ENCODE peak calls at places on chromosomes 6 and 20, in seven cellular contexts. Q is breast epithelium, M is A549, D is tibial nerve, J is transverse colon, G is sigmoid colon, C is body of pancreas. N is an unnamed sample.

GRCh38 chr6:11692451-11693376 is 85.9 kb downstream of the ADTRP start:
- DNase-seq in M (no peak), C (no peak), J (no peak), Q (no peak), G (no peak), D (no peak), N (no peak)

GRCh38 chr6:10205892-10206291 is 209.0 kb downstream of the TFAP2A start:
- DNase-seq in G (no peak), D (no peak), Q (no peak), M (no peak), J (no peak), C (no peak), N (no peak)

GRCh38 chr6:17673543-17674254 is 33.0 kb downstream of the NUP153 start:
- DNase-seq in C (no peak), Q (no peak), J (no peak), D (no peak), M (no peak), G (no peak), N (no peak)

GRCh38 chr6:42125231-42125630 is 17.2 kb downstream of the C6orf132 start:
- DNase-seq in Q (no peak), C (no peak), J (no peak), G (no peak), M (no peak), D (no peak), N (no peak)

GRCh38 chr6:138597336-138597735 is 98.0 kb upstream of the NHSL1 start:
- DNase-seq in J (no peak), D (no peak), Q (no peak), C (no peak), G (no peak), M (no peak), N (no peak)

GRCh38 chr6:43687437-43688347 is at the start of gene MRPS18A:
- DNase-seq in C (peak), J (peak), M (peak), D (peak), Q (peak), G (peak), N (peak)

GRCh38 chr20:31551581-31552081 is 37.4 kb downstream of the HM13 start:
- DNase-seq in Q (no peak), D (no peak), C (no peak), G (no peak), M (no peak), J (no peak), N (no peak)

GRCh38 chr20:11989018-11989771 is 71.5 kb downstream of the BTBD3 start:
- DNase-seq in Q (no peak), G (no peak), C (no peak), M (no peak), D (no peak), J (no peak), N (no peak)

GRCh38 chr6:34992353-34992752 is 103.3 kb downstream of the ANKS1A start:
- DNase-seq in C (no peak), G (no peak), J (no peak), M (no peak), Q (no peak), D (no peak), N (no peak)

GRCh38 chr20:41005361-41005729 is 23.3 kb upstream of the TOP1 start:
- DNase-seq in M (peak), G (peak), J (peak), D (peak), C (peak), Q (peak), N (peak)

GRCh38 chr6:30979690-30980089 is 3.8 kb upstream of the MUC21 start:
- DNase-seq in G (no peak), Q (no peak), D (no peak), J (no peak), M (no peak), C (no peak), N (no peak)

GRCh38 chr6:30983439-30983838 is at the start of gene MUC21:
- DNase-seq in Q (no peak), D (no peak), G (no peak), M (no peak), C (no peak), J (no peak), N (no peak)

GRCh38 chr6:30974488-30975252 is 8.8 kb upstream of the MUC21 start:
- DNase-seq in M (no peak), D (no peak), Q (no peak), C (no peak), J (no peak), G (no peak), N (no peak)

GRCh38 chr6:30981942-30982772 is 1.4 kb upstream of the MUC21 start:
- DNase-seq in C (peak), D (peak), G (no peak), J (no peak), Q (no peak), M (no peak), N (no peak)

GRCh38 chr6:30979076-30979475 is 4.4 kb upstream of the MUC21 start:
- DNase-seq in Q (no peak), C (no peak), M (no peak), G (no peak), D (no peak), J (no peak), N (no peak)
- TF ChIP-seq POLR2A in Q (no peak), C (no peak), M (no peak), G (no peak), D (no peak), J (no peak), N (no peak)

GRCh38 chr6:79941489-79942151 is 5.7 kb downstream of the ELOVL4 start:
- DNase-seq in M (no peak), Q (no peak), J (no peak), C (no peak), G (no peak), D (no peak), N (no peak)
- TF ChIP-seq POLR2A in M (no peak), Q (no peak), J (no peak), C (no peak), G (no peak), D (no peak), N (no peak)

DNA sequence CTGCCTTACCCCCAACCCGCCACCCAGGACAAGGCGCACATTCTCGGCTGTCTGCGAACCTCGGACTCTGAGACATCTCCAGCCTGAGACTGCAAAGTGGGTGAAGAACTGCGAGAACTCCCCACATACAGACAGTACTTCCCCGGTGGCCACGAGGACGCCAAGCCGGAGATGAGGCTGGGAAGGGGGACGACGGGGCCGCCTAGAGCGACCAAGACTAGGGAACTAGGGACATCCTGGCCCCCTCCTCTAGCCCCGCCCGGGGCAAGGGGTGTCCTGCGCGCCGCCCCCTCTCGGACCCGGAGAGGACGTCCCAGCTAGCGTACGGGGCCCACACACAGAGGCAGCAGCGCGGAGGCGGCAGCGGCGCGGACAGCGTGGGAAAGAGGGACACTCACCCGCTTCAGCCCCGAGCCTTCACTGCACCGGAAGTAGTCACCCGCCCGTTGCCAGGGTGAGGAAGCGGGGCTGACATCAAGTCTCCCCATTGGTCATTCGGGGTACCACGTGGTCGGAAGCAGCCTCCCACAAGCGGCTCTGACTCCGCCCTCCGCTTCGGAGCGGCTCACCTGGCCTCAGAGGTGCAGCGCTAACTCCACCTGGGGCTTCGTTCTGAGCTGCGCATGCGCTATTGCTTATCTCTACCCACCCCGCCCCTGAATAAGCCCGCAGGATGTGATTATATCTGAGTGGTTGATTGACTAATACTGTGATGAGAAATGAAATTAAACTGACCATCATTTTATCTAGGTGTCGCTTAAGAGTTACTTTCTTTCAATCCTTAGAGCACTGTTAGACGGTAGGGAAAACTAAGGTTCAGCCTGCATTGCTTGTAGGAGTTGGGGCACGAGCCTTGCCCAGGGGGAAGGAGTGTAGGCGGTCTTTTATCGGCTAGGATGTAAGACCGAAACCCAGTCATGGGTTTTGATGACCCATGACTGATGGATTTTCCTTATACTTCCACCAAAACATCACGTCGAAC is at the start of gene TASP1:
- DNase-seq in M (peak), Q (peak), J (peak), G (peak), D (peak), C (peak), N (peak)
- TF ChIP-seq POLR2A in M (peak), Q (peak), J (peak), G (peak), D (peak), C (peak), N (peak)

GRCh38 chr6:118146584-118146983 is 239.5 kb downstream of the SLC35F1 start:
- DNase-seq in M (no peak), G (no peak), J (no peak), D (no peak), C (no peak), Q (no peak), N (no peak)
- TF ChIP-seq POLR2A in M (no peak), G (no peak), J (no peak), D (no peak), C (no peak), Q (no peak), N (no peak)

DNA sequence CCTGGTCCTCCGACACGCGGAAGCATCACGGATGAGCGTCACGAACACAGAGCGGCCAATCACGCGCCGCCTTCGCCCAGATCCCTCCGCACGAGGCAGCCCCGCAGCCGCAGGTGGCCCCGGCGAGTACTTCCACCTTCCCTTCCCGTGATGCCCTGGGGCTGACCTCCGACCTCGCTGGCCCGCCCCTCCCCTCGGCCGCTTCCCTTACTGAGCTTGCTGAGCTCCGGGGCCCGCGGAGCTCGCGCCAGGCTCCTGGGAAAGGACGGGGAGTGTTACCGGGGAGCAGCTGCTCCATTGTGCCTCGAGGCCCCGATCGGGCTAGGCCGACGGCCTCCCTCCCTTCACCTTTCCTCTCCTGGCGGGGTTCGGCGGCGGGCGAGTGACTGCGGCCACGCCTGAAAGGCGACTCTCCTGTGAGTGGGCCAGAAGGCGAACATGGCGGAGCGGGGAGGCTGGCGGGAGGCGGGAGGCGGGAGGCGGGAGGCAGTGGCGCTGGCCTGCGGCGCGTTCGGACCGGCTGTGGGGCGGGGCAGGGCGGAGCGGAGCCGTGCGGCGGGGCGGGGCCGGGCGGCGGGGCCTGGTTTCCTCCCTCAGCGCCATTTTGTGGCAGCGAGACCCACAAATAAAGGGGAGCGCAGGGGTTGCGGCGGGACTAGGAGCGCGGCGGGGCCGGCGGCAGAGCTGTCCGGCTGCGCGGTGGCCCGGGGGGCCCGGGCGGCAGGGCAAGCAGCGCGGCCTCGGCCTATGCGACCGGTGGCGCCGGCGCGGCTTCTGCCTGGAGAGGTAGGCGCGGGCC is at the start of gene WTAP:
- DNase-seq in J (peak), G (peak), C (peak), Q (peak), D (peak), M (peak), N (peak)
- TF ChIP-seq POLR2A in J (peak), G (peak), C (peak), Q (peak), D (peak), M (peak), N (peak)

GRCh38 chr6:93317587-93317986 is 101.8 kb downstream of the EPHA7 start:
- DNase-seq in G (no peak), C (no peak), M (no peak), D (no peak), J (no peak), Q (no peak), N (no peak)

GRCh38 chr6:93323630-93324029 is 95.7 kb downstream of the EPHA7 start:
- DNase-seq in J (no peak), M (no peak), G (no peak), C (no peak), D (no peak), Q (no peak), N (no peak)

GRCh38 chr6:93319304-93319703 is 100.1 kb downstream of the EPHA7 start:
- DNase-seq in C (no peak), M (no peak), Q (no peak), G (no peak), D (no peak), J (no peak), N (no peak)

DNA sequence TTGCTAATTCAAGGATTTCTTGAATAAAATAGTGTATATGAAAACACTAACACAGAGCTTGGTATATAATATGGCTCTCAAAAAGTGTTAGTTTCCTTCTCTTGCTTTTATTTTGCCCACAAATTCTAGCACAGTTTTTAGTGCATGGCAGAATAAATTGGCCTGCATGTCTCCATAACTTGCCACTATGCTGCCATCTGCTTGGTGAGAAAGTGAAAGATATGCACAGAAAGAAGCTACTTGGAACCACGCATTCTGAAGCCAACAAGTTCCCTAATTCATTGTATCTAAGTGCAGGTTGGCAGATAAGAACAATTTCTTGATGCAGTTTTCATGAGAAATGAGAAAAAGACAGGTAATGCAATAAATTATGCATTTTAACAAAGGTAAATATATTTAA is 101.2 kb downstream of the EPHA7 start:
- DNase-seq in C (no peak), D (no peak), G (no peak), J (no peak), Q (no peak), M (no peak), N (no peak)
- TF ChIP-seq POLR2A in C (no peak), D (no peak), G (no peak), J (no peak), Q (no peak), M (no peak), N (no peak)

GRCh38 chr6:12882761-12883290 is 166.3 kb downstream of the PHACTR1 start:
- DNase-seq in J (no peak), D (no peak), M (no peak), G (no peak), C (no peak), Q (no peak), N (no peak)
- TF ChIP-seq POLR2A in J (no peak), D (no peak), M (no peak), G (no peak), C (no peak), Q (no peak), N (no peak)

GRCh38 chr20:46358336-46359058 is 47.9 kb downstream of the ELMO2 start:
- DNase-seq in M (no peak), D (no peak), Q (no peak), J (no peak), C (no peak), G (no peak), N (no peak)

GRCh38 chr20:46356195-46357029 is 48.1 kb upstream of the CDH22 start:
- DNase-seq in M (no peak), J (no peak), G (no peak), C (no peak), D (no peak), Q (no peak), N (no peak)

GRCh38 chr20:46355778-46356177 is 47.5 kb upstream of the CDH22 start:
- DNase-seq in Q (no peak), G (no peak), J (no peak), M (no peak), D (no peak), C (no peak), N (no peak)

GRCh38 chr20:46354920-46355654 is 46.8 kb upstream of the CDH22 start:
- DNase-seq in Q (no peak), C (no peak), D (no peak), J (no peak), M (no peak), G (no peak), N (no peak)

GRCh38 chr20:46357030-46357514 is 48.8 kb upstream of the CDH22 start:
- DNase-seq in M (no peak), J (no peak), D (no peak), C (peak), Q (no peak), G (no peak), N (no peak)
- TF ChIP-seq POLR2A in M (no peak), J (no peak), D (no peak), C (no peak), Q (no peak), G (no peak), N (no peak)

GRCh38 chr6:150932976-150933375 is 67.5 kb downstream of the MTHFD1L start:
- DNase-seq in D (no peak), C (no peak), J (no peak), Q (no peak), M (no peak), G (no peak), N (no peak)

GRCh38 chr6:150937126-150937906 is 71.8 kb downstream of the MTHFD1L start:
- DNase-seq in C (peak), M (no peak), G (no peak), D (peak), Q (no peak), J (no peak), N (no peak)

GRCh38 chr6:150930816-150931215 is 65.3 kb downstream of the MTHFD1L start:
- DNase-seq in J (no peak), G (no peak), C (no peak), M (no peak), D (no peak), Q (no peak), N (no peak)

GRCh38 chr6:150936021-150936555 is 70.6 kb downstream of the MTHFD1L start:
- DNase-seq in D (no peak), J (no peak), G (no peak), Q (no peak), C (no peak), M (no peak), N (no peak)

DNA sequence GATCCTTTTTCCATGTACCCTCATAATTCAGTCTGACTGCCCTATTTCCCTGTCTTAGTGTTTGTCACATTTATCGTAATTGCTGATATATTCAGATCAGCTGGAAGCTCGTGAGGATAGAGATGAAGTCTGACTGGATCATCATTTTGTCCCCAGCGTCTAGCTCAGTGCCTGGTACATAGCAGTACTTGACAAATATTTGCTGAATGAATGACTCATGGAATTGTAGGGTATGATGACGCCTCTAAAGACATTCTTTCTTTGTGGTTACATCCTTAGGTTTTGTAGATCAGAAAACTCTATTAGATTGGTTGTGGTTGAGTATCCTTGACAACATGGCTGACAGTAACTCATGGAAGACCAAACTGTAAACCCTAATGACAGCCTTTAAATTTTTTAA is 68.9 kb downstream of the MTHFD1L start:
- DNase-seq in G (no peak), M (peak), Q (no peak), J (no peak), C (no peak), D (no peak), N (no peak)
- TF ChIP-seq POLR2A in G (no peak), M (no peak), Q (no peak), J (no peak), C (no peak), D (no peak), N (no peak)

GRCh38 chr6:13007744-13008143 is 291.2 kb downstream of the PHACTR1 start:
- DNase-seq in Q (no peak), G (no peak), C (no peak), J (no peak), D (no peak), M (no peak), N (no peak)

GRCh38 chr6:13009031-13009430 is 292.5 kb downstream of the PHACTR1 start:
- DNase-seq in M (no peak), J (no peak), C (no peak), D (no peak), G (no peak), Q (no peak), N (no peak)

GRCh38 chr6:13005994-13006393 is 289.4 kb downstream of the PHACTR1 start:
- DNase-seq in D (no peak), J (no peak), C (no peak), M (no peak), G (no peak), Q (no peak), N (no peak)

GRCh38 chr6:13004610-13005009 is 288.0 kb downstream of the PHACTR1 start:
- DNase-seq in M (no peak), G (no peak), Q (no peak), D (no peak), J (no peak), C (no peak), N (no peak)

DNA sequence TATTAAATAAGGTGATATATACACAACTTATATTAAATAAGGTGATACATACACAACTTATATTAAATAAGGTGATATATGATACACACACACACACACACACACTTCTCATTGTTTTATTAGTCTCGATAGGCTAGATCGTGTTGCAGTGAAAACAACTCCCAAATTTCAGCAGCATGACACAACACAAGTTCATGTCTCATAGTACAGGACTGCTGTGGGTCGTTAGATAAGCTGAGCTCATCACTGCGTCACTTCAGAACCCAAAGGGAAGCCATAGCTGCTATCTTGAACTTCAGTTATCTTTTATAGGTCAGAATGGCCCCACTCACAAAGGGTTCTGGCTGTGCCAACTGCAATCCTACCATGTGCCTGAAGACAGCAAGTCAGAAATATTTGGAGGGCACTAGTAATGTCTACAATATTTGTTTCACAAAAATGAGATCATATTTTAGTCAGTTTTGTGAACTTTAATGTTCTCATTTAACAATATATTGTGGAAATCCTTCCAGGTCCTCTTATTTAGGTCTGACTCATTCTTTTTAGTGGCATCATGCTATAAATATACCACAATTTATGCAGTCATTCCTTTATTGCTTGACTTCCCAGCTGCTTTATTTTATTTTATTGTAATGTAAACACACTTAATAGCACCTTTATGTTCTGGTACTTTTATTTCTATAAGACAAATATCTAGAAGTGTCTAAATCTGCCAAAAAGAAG is 290.2 kb downstream of the PHACTR1 start:
- DNase-seq in M (no peak), Q (no peak), C (no peak), G (no peak), J (no peak), D (no peak), N (peak)
- TF ChIP-seq POLR2A in M (no peak), Q (no peak), C (no peak), G (no peak), J (no peak), D (no peak), N (no peak)

N was measured in H54.